ENCODE peak calls at places on chromosomes 12 and 14, in six cellular contexts. B, A, J, M, G and X are unnamed samples.
A peak's percentile ranks its signal among the peaks of the same experiment; 100 is the strongest.

GRCh38 chr14:70359076-70359424 is 433 bp downstream of the COX16 start:
- DNase-seq in B (no peak), A (no peak), J (peak; percentile 30), M (peak; percentile 33), G (no peak), X (no peak)

GRCh38 chr14:104968541-104969401 is 9.4 kb downstream of the AHNAK2 start:
- DNase-seq in B (no peak), A (no peak), J (no peak), M (no peak), G (peak; percentile 93), X (peak; percentile 71)

GRCh38 chr14:58646479-58646878 is 8.7 kb downstream of the DACT1 start:
- DNase-seq in B (no peak), A (no peak), J (no peak), M (no peak), G (no peak), X (peak; percentile 45)

GRCh38 chr14:90658541-90658967 is 157.7 kb downstream of the TTC7B start:
- DNase-seq in B (no peak), A (no peak), J (no peak), M (no peak), G (peak; percentile 75), X (no peak)

GRCh38 chr14:26415618-26416123 is 182.2 kb downstream of the NOVA1 start:
- DNase-seq in B (no peak), A (no peak), J (no peak), M (peak; percentile 33), G (no peak), X (no peak)

GRCh38 chr14:77612011-77612620 is 4.3 kb downstream of the SPTLC2 start:
- DNase-seq in B (no peak), A (no peak), J (no peak), M (no peak), G (no peak), X (no peak)

GRCh38 chr12:126588586-126589249 is 1523.5 kb downstream of the AACS start:
- DNase-seq in B (no peak), A (no peak), J (no peak), M (no peak), G (no peak), X (no peak)

GRCh38 chr12:28802706-28803438 is 346.2 kb upstream of the FAR2 start:
- DNase-seq in B (no peak), A (no peak), J (no peak), M (no peak), G (no peak), X (no peak)

GRCh38 chr12:80186727-80187217 is 87.4 kb downstream of the OTOGL start:
- DNase-seq in B (peak; percentile 64), A (peak; percentile 35), J (peak; percentile 83), M (peak; percentile 37), G (peak; percentile 90), X (peak; percentile 40)

GRCh38 chr14:95858893-95859292 is 17.7 kb upstream of the TUNAR start:
- DNase-seq in B (no peak), A (no peak), J (no peak), M (no peak), G (no peak), X (no peak)

GRCh38 chr14:22561661-22562579 is 27.1 kb downstream of the DAD1 start:
- DNase-seq in B (no peak), A (peak; percentile 93), J (no peak), M (no peak), G (no peak), X (no peak)

GRCh38 chr14:70188292-70188607 is 501 bp downstream of the SLC8A3 start:
- DNase-seq in B (no peak), A (no peak), J (peak; percentile 28), M (no peak), G (peak; percentile 6), X (no peak)

GRCh38 chr12:2813214-2813554 is 716 bp downstream of the ITFG2 start:
- DNase-seq in B (no peak), A (peak; percentile 7), J (peak; percentile 3), M (no peak), G (no peak), X (no peak)

GRCh38 chr12:57449375-57449774 is 5.7 kb upstream of the INHBE start:
- DNase-seq in B (no peak), A (no peak), J (no peak), M (no peak), G (no peak), X (no peak)

GRCh38 chr12:15808250-15808971 is 19.2 kb upstream of the EPS8 start:
- DNase-seq in B (no peak), A (no peak), J (no peak), M (no peak), G (no peak), X (no peak)

GRCh38 chr14:26872930-26873470 is 275.2 kb upstream of the NOVA1 start:
- DNase-seq in B (no peak), A (no peak), J (no peak), M (no peak), G (no peak), X (no peak)

GRCh38 chr12:48105321-48105866 is 485 bp downstream of the SENP1 start:
- DNase-seq in B (no peak), A (peak; percentile 50), J (no peak), M (no peak), G (peak; percentile 25), X (no peak)

GRCh38 chr12:45336762-45337596 is 121.1 kb downstream of the ANO6 start:
- DNase-seq in B (no peak), A (no peak), J (no peak), M (no peak), G (peak; percentile 82), X (no peak)

GRCh38 chr12:33560653-33561208 is 121.1 kb upstream of the SYT10 start:
- DNase-seq in B (no peak), A (no peak), J (no peak), M (no peak), G (no peak), X (no peak)

GRCh38 chr14:61838661-61839060 is 76.4 kb downstream of the SNAPC1 start:
- DNase-seq in B (no peak), A (no peak), J (no peak), M (no peak), G (peak; percentile 33), X (no peak)

GRCh38 chr12:48901278-48901677 is 24.0 kb downstream of the FKBP11 start:
- DNase-seq in B (no peak), A (no peak), J (no peak), M (no peak), G (peak; percentile 52), X (no peak)

GRCh38 chr12:94498073-94498472 is 38.4 kb upstream of the CEP83 start:
- DNase-seq in B (no peak), A (no peak), J (no peak), M (no peak), G (no peak), X (no peak)

GRCh38 chr14:103093856-103094405 is 594 bp upstream of the EXOC3L4 start:
- DNase-seq in B (no peak), A (no peak), J (no peak), M (no peak), G (no peak), X (no peak)

GRCh38 chr12:109731806-109732205 is 18.2 kb downstream of the FAM222A start:
- DNase-seq in B (no peak), A (no peak), J (no peak), M (peak; percentile 22), G (no peak), X (no peak)

GRCh38 chr12:6363330-6364036 is 11.9 kb downstream of the SCNN1A start:
- DNase-seq in B (peak; percentile 80), A (peak; percentile 59), J (peak; percentile 73), M (peak; percentile 84), G (peak; percentile 62), X (peak; percentile 98)

GRCh38 chr12:133215724-133216123 is 20.0 kb downstream of the ANHX start:
- DNase-seq in B (peak; percentile 5), A (no peak), J (no peak), M (no peak), G (no peak), X (no peak)
- H3K36me3 ChIP-seq in B (no peaks in the 10 kb centered on the region), A (no peaks in the 10 kb centered on the region), J (no peaks in the 10 kb centered on the region), M (no peaks in the 10 kb centered on the region), G (no peaks in the 10 kb centered on the region), X (no peaks in the 10 kb centered on the region)

DNA sequence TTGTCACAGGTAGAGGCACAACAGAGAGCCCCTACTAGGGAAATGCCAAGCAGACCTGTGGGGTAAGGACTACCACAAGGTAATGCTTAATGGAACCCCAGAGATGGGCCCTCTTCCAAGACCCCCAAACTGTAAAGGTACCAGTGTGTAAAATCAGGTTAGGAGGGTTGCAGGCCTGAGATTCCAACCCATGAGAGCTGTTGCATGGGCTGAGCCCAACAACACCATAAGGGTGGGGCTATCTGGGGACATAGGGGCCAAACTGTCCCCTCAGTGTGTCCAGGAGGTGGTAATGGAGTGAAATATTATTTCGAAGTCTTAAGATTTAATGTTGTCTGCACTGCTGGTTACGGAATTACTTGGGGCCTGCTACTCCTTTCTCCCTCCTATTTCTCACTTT is 620.2 kb downstream of the ETNK1 start:
- DNase-seq in B (no peak), A (no peak), J (no peak), M (no peak), G (no peak), X (no peak)
- H3K36me3 ChIP-seq in B (no peaks in the 10 kb centered on the region), A (no peaks in the 10 kb centered on the region), J (no peaks in the 10 kb centered on the region), M (no peaks in the 10 kb centered on the region), G (no peaks in the 10 kb centered on the region), X (no peaks in the 10 kb centered on the region)

DNA sequence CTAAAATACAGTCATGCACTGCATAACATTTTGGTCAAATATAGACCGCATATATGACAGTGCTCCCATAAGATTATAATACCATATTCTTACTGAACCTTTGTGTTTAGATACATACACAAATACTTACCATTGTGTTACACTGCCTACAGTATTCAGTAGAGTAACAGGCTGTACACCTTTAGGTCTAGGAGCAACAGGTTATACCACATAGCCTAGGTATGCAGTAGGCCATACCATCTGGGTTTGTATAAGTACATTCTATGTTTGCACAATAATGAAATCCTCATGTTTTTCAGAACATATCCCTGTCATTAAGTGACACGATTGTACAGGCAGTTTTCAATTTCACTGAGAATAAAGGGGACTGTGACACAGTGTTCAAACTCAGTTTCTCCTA is 22.3 kb downstream of the KDM5A start:
- DNase-seq in B (no peak), A (no peak), J (no peak), M (no peak), G (no peak), X (no peak)
- H3K36me3 ChIP-seq in B (peaks cover 42% of the 10 kb centered on the region), A (peaks cover 50% of the 10 kb centered on the region), J (peaks cover 53% of the 10 kb centered on the region), M (peaks cover 88% of the 10 kb centered on the region), G (peaks cover 6% of the 10 kb centered on the region), X (peaks cover 19% of the 10 kb centered on the region)

GRCh38 chr12:124324803-124325705 is 30.2 kb downstream of the RFLNA start:
- DNase-seq in B (no peak), A (no peak), J (no peak), M (no peak), G (no peak), X (peak; percentile 68)

GRCh38 chr12:124326899-124327298 is 32.0 kb downstream of the RFLNA start:
- DNase-seq in B (no peak), A (no peak), J (no peak), M (no peak), G (no peak), X (no peak)

GRCh38 chr12:124327362-124328043 is 32.6 kb downstream of the RFLNA start:
- DNase-seq in B (no peak), A (no peak), J (no peak), M (no peak), G (no peak), X (no peak)

GRCh38 chr12:124328116-124328515 is 33.2 kb downstream of the RFLNA start:
- DNase-seq in B (no peak), A (no peak), J (no peak), M (peak; percentile 57), G (no peak), X (no peak)

DNA sequence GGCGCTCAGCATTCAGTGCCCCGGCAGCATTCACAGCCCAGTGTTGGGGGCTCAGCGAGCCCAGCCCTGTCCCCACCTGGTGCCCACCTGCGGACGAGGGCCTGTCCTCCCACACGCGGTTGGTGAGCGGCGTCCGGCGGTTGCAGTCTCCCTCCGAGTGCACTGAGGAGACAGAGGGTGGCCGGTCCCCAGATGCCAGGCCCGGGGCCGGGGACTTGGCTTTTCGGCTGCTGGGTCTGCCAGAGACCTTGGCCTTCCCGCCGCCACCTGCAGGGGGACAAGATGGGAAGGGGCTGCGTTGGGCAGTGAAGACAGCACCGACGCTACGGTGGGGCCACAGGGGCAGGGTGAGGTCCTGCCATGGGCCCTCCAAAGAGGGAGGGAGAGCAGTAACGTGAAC is 31.2 kb downstream of the RFLNA start:
- DNase-seq in B (no peak), A (no peak), J (no peak), M (no peak), G (no peak), X (peak; percentile 84)
- H3K36me3 ChIP-seq in B (peaks cover 66% of the 10 kb centered on the region), A (peaks cover 11% of the 10 kb centered on the region), J (peaks cover 17% of the 10 kb centered on the region), M (peaks cover 79% of the 10 kb centered on the region), G (peaks cover 15% of the 10 kb centered on the region), X (peaks cover 26% of the 10 kb centered on the region)